ENCODE peak calls at places on chromosomes 2 and 18, in seven cellular contexts. One of them, this sample, is unnamed.

GRCh38 chr2:159904127-159904564 is 106.1 kb upstream of the CD302 start:
- DNase-seq in AG10803: no peak
- DNase-seq in Caco-2: no peak
- DNase-seq in SK-N-SH: no peak
- DNase-seq in A549: no peak
- DNase-seq in mucosa of descending colon: no peak
- DNase-seq in left ventricle myocardium inferior: no peak
- DNase-seq in this sample: no peak

GRCh38 chr2:14558382-14558919 is 74.1 kb upstream of the LRATD1 start:
- DNase-seq in AG10803: no peak
- DNase-seq in Caco-2: no peak
- DNase-seq in SK-N-SH: no peak
- DNase-seq in A549: no peak
- DNase-seq in mucosa of descending colon: no peak
- DNase-seq in left ventricle myocardium inferior: no peak
- DNase-seq in this sample: no peak

GRCh38 chr2:232292395-232293154 is 86.0 kb upstream of the ALPP start:
- DNase-seq in AG10803: peak
- DNase-seq in Caco-2: peak
- DNase-seq in SK-N-SH: peak
- DNase-seq in A549: peak
- DNase-seq in mucosa of descending colon: peak
- DNase-seq in left ventricle myocardium inferior: peak
- DNase-seq in this sample: peak

GRCh38 chr2:7083580-7084509 is 166.6 kb downstream of the RNF144A start:
- DNase-seq in AG10803: peak
- DNase-seq in Caco-2: peak
- DNase-seq in SK-N-SH: no peak
- DNase-seq in A549: peak
- DNase-seq in mucosa of descending colon: peak
- DNase-seq in left ventricle myocardium inferior: no peak
- DNase-seq in this sample: peak

GRCh38 chr2:233331536-233331935 is 22.8 kb upstream of the DGKD start:
- DNase-seq in AG10803: no peak
- DNase-seq in Caco-2: no peak
- DNase-seq in SK-N-SH: no peak
- DNase-seq in A549: no peak
- DNase-seq in mucosa of descending colon: peak
- DNase-seq in left ventricle myocardium inferior: peak
- DNase-seq in this sample: no peak

GRCh38 chr2:178250429-178250828 is 56.1 kb downstream of the OSBPL6 start:
- DNase-seq in AG10803: no peak
- DNase-seq in Caco-2: no peak
- DNase-seq in SK-N-SH: no peak
- DNase-seq in A549: no peak
- DNase-seq in mucosa of descending colon: no peak
- DNase-seq in left ventricle myocardium inferior: no peak
- DNase-seq in this sample: no peak

GRCh38 chr2:27264253-27264752 is 1.5 kb upstream of the SLC30A3 start:
- DNase-seq in AG10803: no peak
- DNase-seq in Caco-2: peak
- DNase-seq in SK-N-SH: peak
- DNase-seq in A549: no peak
- DNase-seq in mucosa of descending colon: no peak
- DNase-seq in left ventricle myocardium inferior: no peak
- DNase-seq in this sample: no peak

GRCh38 chr2:85924522-85924921 is 35.7 kb upstream of the ST3GAL5 start:
- DNase-seq in AG10803: peak
- DNase-seq in Caco-2: no peak
- DNase-seq in SK-N-SH: no peak
- DNase-seq in A549: peak
- DNase-seq in mucosa of descending colon: peak
- DNase-seq in left ventricle myocardium inferior: peak
- DNase-seq in this sample: no peak

GRCh38 chr2:82803307-82803706 is 1655.8 kb downstream of the SUCLG1 start:
- DNase-seq in AG10803: no peak
- DNase-seq in Caco-2: peak
- DNase-seq in SK-N-SH: no peak
- DNase-seq in A549: no peak
- DNase-seq in mucosa of descending colon: no peak
- DNase-seq in left ventricle myocardium inferior: no peak
- DNase-seq in this sample: no peak

GRCh38 chr18:59272971-59273935 is at the start of gene RAX:
- DNase-seq in AG10803: no peak
- DNase-seq in Caco-2: no peak
- DNase-seq in SK-N-SH: peak
- DNase-seq in A549: peak
- DNase-seq in mucosa of descending colon: no peak
- DNase-seq in left ventricle myocardium inferior: no peak
- DNase-seq in this sample: peak

GRCh38 chr2:96205238-96205637 is 3.4 kb downstream of the STARD7 start:
- DNase-seq in AG10803: peak
- DNase-seq in Caco-2: no peak
- DNase-seq in SK-N-SH: no peak
- DNase-seq in A549: no peak
- DNase-seq in mucosa of descending colon: no peak
- DNase-seq in left ventricle myocardium inferior: no peak
- DNase-seq in this sample: no peak

GRCh38 chr2:65377556-65378307 is 54.7 kb downstream of the SPRED2 start:
- DNase-seq in AG10803: peak
- DNase-seq in Caco-2: peak
- DNase-seq in SK-N-SH: no peak
- DNase-seq in A549: peak
- DNase-seq in mucosa of descending colon: peak
- DNase-seq in left ventricle myocardium inferior: no peak
- DNase-seq in this sample: peak

GRCh38 chr2:142841788-142842187 is 35.7 kb upstream of the KYNU start:
- DNase-seq in AG10803: no peak
- DNase-seq in Caco-2: no peak
- DNase-seq in SK-N-SH: no peak
- DNase-seq in A549: no peak
- DNase-seq in mucosa of descending colon: no peak
- DNase-seq in left ventricle myocardium inferior: no peak
- DNase-seq in this sample: no peak

GRCh38 chr2:32061973-32062861 is 1.1 kb upstream of the SPAST start:
- DNase-seq in AG10803: peak
- DNase-seq in Caco-2: peak
- DNase-seq in SK-N-SH: peak
- DNase-seq in A549: no peak
- DNase-seq in mucosa of descending colon: peak
- DNase-seq in left ventricle myocardium inferior: peak
- DNase-seq in this sample: peak

GRCh38 chr2:233053928-233054774 is 6.0 kb upstream of the INPP5D start:
- DNase-seq in AG10803: peak
- DNase-seq in Caco-2: peak
- DNase-seq in SK-N-SH: peak
- DNase-seq in A549: peak
- DNase-seq in mucosa of descending colon: peak
- DNase-seq in left ventricle myocardium inferior: peak
- DNase-seq in this sample: peak

GRCh38 chr2:23127465-23127864 is 257.5 kb upstream of the KLHL29 start:
- DNase-seq in AG10803: no peak
- DNase-seq in Caco-2: no peak
- DNase-seq in SK-N-SH: no peak
- DNase-seq in A549: no peak
- DNase-seq in mucosa of descending colon: peak
- DNase-seq in left ventricle myocardium inferior: no peak
- DNase-seq in this sample: no peak

GRCh38 chr2:23133196-23133595 is 251.8 kb upstream of the KLHL29 start:
- DNase-seq in AG10803: no peak
- DNase-seq in Caco-2: no peak
- DNase-seq in SK-N-SH: no peak
- DNase-seq in A549: no peak
- DNase-seq in mucosa of descending colon: no peak
- DNase-seq in left ventricle myocardium inferior: no peak
- DNase-seq in this sample: no peak

GRCh38 chr2:23132000-23132399 is 253.0 kb upstream of the KLHL29 start:
- DNase-seq in AG10803: no peak
- DNase-seq in Caco-2: no peak
- DNase-seq in SK-N-SH: no peak
- DNase-seq in A549: no peak
- DNase-seq in mucosa of descending colon: no peak
- DNase-seq in left ventricle myocardium inferior: no peak
- DNase-seq in this sample: no peak

GRCh38 chr2:23131066-23131575 is 253.9 kb upstream of the KLHL29 start:
- DNase-seq in AG10803: no peak
- DNase-seq in Caco-2: no peak
- DNase-seq in SK-N-SH: no peak
- DNase-seq in A549: no peak
- DNase-seq in mucosa of descending colon: no peak
- DNase-seq in left ventricle myocardium inferior: no peak
- DNase-seq in this sample: no peak

DNA sequence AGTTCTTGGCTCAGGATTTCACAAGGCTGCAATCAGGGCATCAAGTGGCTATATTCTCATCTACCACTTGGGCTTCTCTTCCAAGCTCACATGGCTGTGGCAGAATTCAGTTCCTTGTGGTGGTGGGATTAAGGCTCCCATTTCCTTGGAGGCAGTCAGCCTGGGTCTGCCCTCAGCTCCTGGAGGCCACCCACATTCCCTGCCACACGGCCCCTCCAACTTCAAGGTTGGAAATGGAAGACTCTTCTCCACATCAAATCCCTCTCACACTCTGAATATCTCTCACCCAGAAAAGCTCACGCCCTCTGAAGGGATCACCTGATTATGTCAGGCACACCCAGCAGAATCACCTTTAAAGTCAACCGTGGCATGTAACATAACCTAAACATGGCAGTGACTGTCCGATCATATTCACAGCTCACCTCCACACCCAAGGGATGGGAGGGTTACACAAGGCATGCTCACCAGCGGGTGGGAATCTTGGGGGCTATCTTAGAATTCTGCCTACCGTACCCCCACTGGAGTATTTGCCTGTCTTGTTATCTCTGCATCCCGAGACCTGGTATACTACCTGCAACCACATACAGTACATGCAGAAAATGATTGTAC is 256.2 kb upstream of the KLHL29 start:
- DNase-seq in AG10803: no peak
- DNase-seq in Caco-2: no peak
- DNase-seq in SK-N-SH: no peak
- DNase-seq in A549: no peak
- DNase-seq in mucosa of descending colon: no peak
- DNase-seq in left ventricle myocardium inferior: no peak
- DNase-seq in this sample: no peak
- TF ChIP-seq CTCF in AG10803: no peak
- TF ChIP-seq CTCF in Caco-2: no peak
- TF ChIP-seq CTCF in SK-N-SH: no peak
- TF ChIP-seq CTCF in A549: no peak
- TF ChIP-seq CTCF in mucosa of descending colon: no peak
- TF ChIP-seq CTCF in left ventricle myocardium inferior: no peak
- TF ChIP-seq CTCF in this sample: no peak

GRCh38 chr2:9165625-9166024 is 41.0 kb upstream of the ASAP2 start:
- DNase-seq in AG10803: peak
- DNase-seq in Caco-2: no peak
- DNase-seq in SK-N-SH: no peak
- DNase-seq in A549: no peak
- DNase-seq in mucosa of descending colon: no peak
- DNase-seq in left ventricle myocardium inferior: peak
- DNase-seq in this sample: no peak
- TF ChIP-seq CTCF in AG10803: no peak
- TF ChIP-seq CTCF in Caco-2: no peak
- TF ChIP-seq CTCF in SK-N-SH: no peak
- TF ChIP-seq CTCF in A549: no peak
- TF ChIP-seq CTCF in mucosa of descending colon: no peak
- TF ChIP-seq CTCF in left ventricle myocardium inferior: no peak
- TF ChIP-seq CTCF in this sample: no peak

DNA sequence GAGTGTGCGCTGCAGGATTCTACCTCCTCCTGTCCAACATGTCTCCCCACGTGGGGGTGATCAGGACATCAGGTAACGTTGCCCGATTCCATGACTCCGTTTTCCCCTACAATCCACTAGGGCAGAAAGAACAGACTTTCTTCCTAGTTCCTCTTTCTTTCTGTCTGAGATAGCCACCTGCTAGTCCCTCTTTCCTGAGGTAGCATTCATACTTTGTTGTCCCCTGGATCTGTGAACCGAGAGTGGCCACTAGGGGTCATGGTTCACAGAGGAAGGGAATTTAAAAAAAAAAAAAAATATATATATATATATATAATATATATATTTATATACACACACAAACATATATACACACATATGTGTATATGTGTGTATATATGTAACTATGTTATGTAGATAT is 210.0 kb upstream of the ZNF521 start:
- DNase-seq in AG10803: peak
- DNase-seq in Caco-2: peak
- DNase-seq in SK-N-SH: peak
- DNase-seq in A549: peak
- DNase-seq in mucosa of descending colon: peak
- DNase-seq in left ventricle myocardium inferior: no peak
- DNase-seq in this sample: peak
- TF ChIP-seq CTCF in AG10803: peak
- TF ChIP-seq CTCF in Caco-2: no peak
- TF ChIP-seq CTCF in SK-N-SH: peak
- TF ChIP-seq CTCF in A549: no peak
- TF ChIP-seq CTCF in mucosa of descending colon: no peak
- TF ChIP-seq CTCF in left ventricle myocardium inferior: peak
- TF ChIP-seq CTCF in this sample: peak

GRCh38 chr2:54724560-54725342 is 1.3 kb downstream of the EML6 start:
- DNase-seq in AG10803: peak
- DNase-seq in Caco-2: peak
- DNase-seq in SK-N-SH: peak
- DNase-seq in A549: no peak
- DNase-seq in mucosa of descending colon: peak
- DNase-seq in left ventricle myocardium inferior: peak
- DNase-seq in this sample: peak

GRCh38 chr2:54726940-54727339 is 3.5 kb downstream of the EML6 start:
- DNase-seq in AG10803: no peak
- DNase-seq in Caco-2: no peak
- DNase-seq in SK-N-SH: no peak
- DNase-seq in A549: no peak
- DNase-seq in mucosa of descending colon: no peak
- DNase-seq in left ventricle myocardium inferior: no peak
- DNase-seq in this sample: no peak

GRCh38 chr2:54725343-54726099 is 2.1 kb downstream of the EML6 start:
- DNase-seq in AG10803: no peak
- DNase-seq in Caco-2: no peak
- DNase-seq in SK-N-SH: peak
- DNase-seq in A549: no peak
- DNase-seq in mucosa of descending colon: no peak
- DNase-seq in left ventricle myocardium inferior: no peak
- DNase-seq in this sample: peak

GRCh38 chr2:54726431-54726830 is 3.0 kb downstream of the EML6 start:
- DNase-seq in AG10803: no peak
- DNase-seq in Caco-2: no peak
- DNase-seq in SK-N-SH: no peak
- DNase-seq in A549: no peak
- DNase-seq in mucosa of descending colon: no peak
- DNase-seq in left ventricle myocardium inferior: no peak
- DNase-seq in this sample: no peak

DNA sequence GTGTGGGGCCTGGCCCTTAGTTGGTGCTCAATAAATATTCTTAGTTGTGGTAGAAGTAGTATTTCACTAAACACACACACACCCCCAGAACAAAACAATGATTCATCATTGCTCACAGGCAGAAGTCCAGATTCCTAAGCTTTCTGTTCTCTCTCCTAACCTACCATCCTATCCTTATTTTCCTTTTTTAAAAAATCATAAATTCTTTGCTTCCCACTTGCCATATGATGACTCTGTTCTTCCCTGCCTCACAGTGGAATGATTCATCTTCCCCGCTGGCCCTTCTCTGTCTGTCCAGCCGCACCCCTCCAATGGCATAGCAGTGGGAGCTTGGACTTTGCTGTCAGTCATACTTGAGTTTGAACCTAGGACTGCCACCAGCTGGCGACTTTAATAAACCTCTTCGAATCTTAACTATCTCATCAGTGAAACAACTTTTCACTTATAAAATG is 5.2 kb downstream of the EML6 start:
- DNase-seq in AG10803: peak
- DNase-seq in Caco-2: peak
- DNase-seq in SK-N-SH: no peak
- DNase-seq in A549: peak
- DNase-seq in mucosa of descending colon: no peak
- DNase-seq in left ventricle myocardium inferior: no peak
- DNase-seq in this sample: no peak
- TF ChIP-seq CTCF in AG10803: peak
- TF ChIP-seq CTCF in Caco-2: no peak
- TF ChIP-seq CTCF in SK-N-SH: peak
- TF ChIP-seq CTCF in A549: peak
- TF ChIP-seq CTCF in mucosa of descending colon: no peak
- TF ChIP-seq CTCF in left ventricle myocardium inferior: no peak
- TF ChIP-seq CTCF in this sample: no peak